ENCODE peak calls at places on chromosomes 2 and 18, in six cellular contexts. Z is spleen, B is Calu3, S is omental fat pad, U is PC-9, X is choroid plexus epithelial cell. R is an unnamed sample.

GRCh38 chr2:58521803-58522602 is 280.9 kb upstream of the FANCL start:
- DNase-seq in Z (no peak), B (no peak), S (no peak), U (no peak), X (no peak), R (no peak)

GRCh38 chr2:237714690-237715458 is 83.7 kb upstream of the RBM44 start:
- DNase-seq in Z (no peak), B (peak), S (no peak), U (no peak), X (peak), R (no peak)

GRCh38 chr2:235729182-235729929 is 235.5 kb downstream of the AGAP1 start:
- DNase-seq in Z (no peak), B (no peak), S (no peak), U (no peak), X (no peak), R (no peak)

GRCh38 chr18:61898576-61899205 is 5.9 kb upstream of the RNF152 start:
- DNase-seq in Z (no peak), B (peak), S (no peak), U (no peak), X (no peak), R (no peak)

GRCh38 chr18:22332590-22332989 is 85.1 kb downstream of the CTAGE1 start:
- DNase-seq in Z (no peak), B (no peak), S (no peak), U (no peak), X (peak), R (no peak)

GRCh38 chr2:41827354-41827971 is 220.4 kb upstream of the PKDCC start:
- DNase-seq in Z (no peak), B (peak), S (no peak), U (no peak), X (no peak), R (no peak)

GRCh38 chr2:30663321-30663720 is 143.9 kb downstream of the CAPN13 start:
- DNase-seq in Z (no peak), B (no peak), S (no peak), U (peak), X (no peak), R (no peak)

GRCh38 chr18:44855681-44856080 is 175.0 kb downstream of the SETBP1 start:
- DNase-seq in Z (no peak), B (no peak), S (no peak), U (no peak), X (no peak), R (no peak)

GRCh38 chr2:157990173-157990572 is 111.5 kb upstream of the UPP2 start:
- DNase-seq in Z (no peak), B (no peak), S (no peak), U (no peak), X (no peak), R (no peak)

GRCh38 chr2:54773838-54774237 is 50.4 kb downstream of the EML6 start:
- DNase-seq in Z (no peak), B (no peak), S (no peak), U (no peak), X (peak), R (no peak)

GRCh38 chr2:144578099-144578498 is 58.2 kb upstream of the ZEB2 start:
- DNase-seq in Z (no peak), B (no peak), S (no peak), U (no peak), X (no peak), R (no peak)

GRCh38 chr2:240595381-240596079 is 9.0 kb downstream of the CAPN10 start:
- DNase-seq in Z (peak), B (no peak), S (no peak), U (no peak), X (peak), R (peak)

GRCh38 chr2:67346718-67347407 is 50.3 kb upstream of the ETAA1 start:
- DNase-seq in Z (no peak), B (no peak), S (no peak), U (peak), X (peak), R (no peak)

GRCh38 chr18:73431620-73432019 is 563.8 kb upstream of the NETO1 start:
- DNase-seq in Z (no peak), B (no peak), S (no peak), U (no peak), X (no peak), R (no peak)

GRCh38 chr18:44950685-44951195 is 270.1 kb downstream of the SETBP1 start:
- DNase-seq in Z (no peak), B (no peak), S (no peak), U (no peak), X (no peak), R (no peak)

GRCh38 chr18:77733292-77733903 is 483.8 kb downstream of the GALR1 start:
- DNase-seq in Z (no peak), B (no peak), S (no peak), U (no peak), X (no peak), R (no peak)

GRCh38 chr2:27965841-27966240 is 75.3 kb downstream of the BABAM2 start:
- DNase-seq in Z (no peak), B (no peak), S (no peak), U (no peak), X (no peak), R (no peak)

GRCh38 chr2:203928849-203929248 is 7.7 kb upstream of the ICOS start:
- DNase-seq in Z (no peak), B (no peak), S (no peak), U (no peak), X (peak), R (no peak)

GRCh38 chr18:63606526-63606925 is 19.4 kb downstream of the SERPINB13 start:
- DNase-seq in Z (no peak), B (no peak), S (no peak), U (no peak), X (no peak), R (no peak)

GRCh38 chr18:916562-916961 is 11.9 kb downstream of the ADCYAP1 start:
- DNase-seq in Z (no peak), B (no peak), S (no peak), U (no peak), X (no peak), R (no peak)

GRCh38 chr2:176685908-176686307 is 416.7 kb downstream of the MTX2 start:
- DNase-seq in Z (no peak), B (no peak), S (no peak), U (no peak), X (no peak), R (no peak)

GRCh38 chr2:119823734-119824334 is 64.1 kb downstream of the PTPN4 start:
- DNase-seq in Z (no peak), B (peak), S (no peak), U (no peak), X (peak), R (no peak)

GRCh38 chr2:113370478-113371091 is 66.9 kb upstream of the ZNG1B start:
- DNase-seq in Z (no peak), B (peak), S (no peak), U (peak), X (peak), R (no peak)

GRCh38 chr18:37551846-37552245 is 13.8 kb downstream of the CELF4 start:
- DNase-seq in Z (no peak), B (no peak), S (no peak), U (no peak), X (no peak), R (no peak)

GRCh38 chr18:37554399-37554787 is 11.2 kb downstream of the CELF4 start:
- DNase-seq in Z (no peak), B (no peak), S (no peak), U (no peak), X (no peak), R (no peak)

GRCh38 chr18:37551249-37551648 is 14.3 kb downstream of the CELF4 start:
- DNase-seq in Z (peak), B (no peak), S (no peak), U (no peak), X (no peak), R (no peak)

GRCh38 chr18:37552296-37552695 is 13.3 kb downstream of the CELF4 start:
- DNase-seq in Z (peak), B (no peak), S (no peak), U (no peak), X (no peak), R (no peak)

DNA sequence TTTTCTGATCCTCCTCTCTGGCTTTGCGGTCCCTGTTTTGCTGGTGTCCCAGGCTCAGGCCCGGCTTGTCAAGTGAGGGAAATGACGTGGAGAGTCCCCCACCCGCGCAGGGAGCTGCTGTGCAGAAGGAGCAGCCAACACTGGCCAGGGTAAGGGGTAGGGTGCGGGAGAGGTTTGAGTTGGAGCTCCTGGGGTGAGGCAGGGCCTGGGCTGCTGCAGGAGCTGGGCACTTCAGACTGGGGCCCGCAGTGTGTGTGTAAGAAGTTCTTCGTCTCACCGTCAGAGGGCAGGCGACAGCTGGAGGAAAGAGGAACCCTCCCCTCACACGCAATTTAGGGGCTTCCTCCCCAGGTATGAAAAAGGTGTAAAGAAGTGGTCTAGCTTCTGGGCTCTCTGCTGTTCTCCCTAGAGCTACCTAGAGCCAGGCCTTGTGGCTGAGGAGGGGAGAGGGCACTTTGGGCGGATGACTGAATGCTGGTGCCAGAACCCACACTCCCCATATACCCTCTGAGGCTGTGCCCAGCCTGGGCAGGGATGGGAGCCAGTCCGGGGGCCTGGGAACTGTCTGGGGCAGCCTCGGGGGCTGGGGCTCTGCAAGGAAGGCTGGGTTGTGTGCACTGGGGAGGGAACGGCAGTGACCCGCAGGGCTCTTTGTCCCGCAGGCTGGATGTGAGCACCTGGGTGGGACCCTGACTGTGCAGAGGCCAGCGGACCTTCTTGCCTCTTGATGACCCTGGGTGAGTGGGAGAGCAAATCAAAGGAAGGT is 11.8 kb downstream of the CELF4 start:
- DNase-seq in Z (peak), B (no peak), S (no peak), U (no peak), X (no peak), R (no peak)
- TF ChIP-seq CTCF in Z (no peak), B (no peak), S (no peak), U (no peak), X (peak), R (no peak)

GRCh38 chr18:75172299-75173124 is 36.4 kb downstream of the PTGR3 start:
- DNase-seq in Z (no peak), B (no peak), S (no peak), U (no peak), X (no peak), R (no peak)

GRCh38 chr18:75173758-75174157 is 35.2 kb downstream of the PTGR3 start:
- DNase-seq in Z (no peak), B (no peak), S (no peak), U (no peak), X (no peak), R (no peak)

GRCh38 chr18:75170916-75171315 is 38.0 kb downstream of the PTGR3 start:
- DNase-seq in Z (no peak), B (no peak), S (no peak), U (no peak), X (no peak), R (no peak)

GRCh38 chr18:75170022-75170789 is 38.7 kb downstream of the PTGR3 start:
- DNase-seq in Z (no peak), B (no peak), S (no peak), U (no peak), X (no peak), R (no peak)

DNA sequence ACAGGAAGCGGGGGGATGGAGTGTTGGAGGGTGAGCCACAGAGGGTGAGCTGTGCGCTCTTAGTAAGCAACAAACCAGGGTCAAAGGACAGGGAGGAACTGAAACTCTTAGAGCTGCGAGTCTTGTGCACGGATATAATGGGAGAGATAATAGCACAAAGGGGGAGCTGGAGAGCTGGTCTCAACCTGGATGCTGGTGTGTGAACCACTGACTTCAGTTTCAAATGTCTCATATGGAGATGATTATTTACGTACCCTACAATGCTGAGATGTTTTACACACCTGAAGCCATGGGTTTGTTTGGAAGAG is 35.9 kb downstream of the PTGR3 start:
- DNase-seq in Z (no peak), B (no peak), S (no peak), U (no peak), X (peak), R (no peak)
- TF ChIP-seq CTCF in Z (peak), B (no peak), S (no peak), U (no peak), X (peak), R (no peak)

DNA sequence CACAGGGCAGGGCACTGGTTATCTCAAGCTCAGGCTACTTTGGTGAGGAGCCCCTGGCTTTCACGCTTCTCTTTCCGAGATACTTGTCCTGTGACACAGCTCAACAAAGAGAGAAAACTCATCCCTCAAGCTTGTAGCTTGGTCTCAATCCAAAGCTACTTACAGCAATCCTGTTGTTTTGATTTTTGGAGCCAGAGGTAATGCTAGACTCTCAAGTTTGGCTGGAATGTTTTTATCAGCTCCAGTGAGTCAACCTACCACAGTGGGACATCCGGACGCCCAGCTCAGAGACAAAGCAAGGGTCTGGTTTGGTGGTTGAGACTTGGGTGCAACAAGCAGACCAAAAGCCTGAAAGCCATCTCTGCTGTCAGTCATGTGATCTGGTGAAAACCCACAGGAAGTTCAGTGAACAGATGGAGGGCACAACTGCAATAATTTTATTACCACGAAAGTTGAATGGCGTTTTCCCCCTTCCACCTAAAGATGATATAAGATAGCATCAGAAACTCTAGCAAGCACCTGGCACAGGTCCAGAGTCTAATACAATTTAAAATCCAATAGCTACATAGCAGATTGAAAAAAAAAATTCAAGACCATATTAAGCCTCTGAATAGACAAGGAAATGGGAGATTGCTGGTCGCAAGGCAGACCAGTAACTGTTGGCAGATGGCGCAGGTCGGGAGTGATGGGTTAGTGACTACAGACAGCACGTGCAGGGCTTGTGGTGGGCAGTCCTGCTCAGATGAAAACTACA is 102.3 kb upstream of the SMAD7 start:
- DNase-seq in Z (no peak), B (no peak), S (no peak), U (peak), X (peak), R (no peak)
- TF ChIP-seq CTCF in Z (no peak), B (no peak), S (no peak), U (no peak), X (no peak), R (no peak)

GRCh38 chr2:71680925-71681324 is 227.6 kb downstream of the DYSF start:
- DNase-seq in Z (peak), B (no peak), S (no peak), U (no peak), X (no peak), R (no peak)

GRCh38 chr2:71682341-71682740 is 229.0 kb downstream of the DYSF start:
- DNase-seq in Z (peak), B (no peak), S (no peak), U (no peak), X (no peak), R (no peak)

GRCh38 chr2:71681626-71682025 is 228.3 kb downstream of the DYSF start:
- DNase-seq in Z (no peak), B (no peak), S (no peak), U (no peak), X (no peak), R (no peak)

GRCh38 chr2:71679481-71679880 is 226.1 kb downstream of the DYSF start:
- DNase-seq in Z (no peak), B (no peak), S (no peak), U (no peak), X (no peak), R (no peak)

GRCh38 chr2:71678874-71679273 is 225.5 kb downstream of the DYSF start:
- DNase-seq in Z (no peak), B (no peak), S (no peak), U (no peak), X (no peak), R (no peak)
- TF ChIP-seq CTCF in Z (no peak), B (no peak), S (no peak), U (no peak), X (no peak), R (no peak)

GRCh38 chr2:178761759-178762371 is 45.4 kb downstream of the TTN start:
- DNase-seq in Z (no peak), B (peak), S (no peak), U (peak), X (peak), R (no peak)
- TF ChIP-seq CTCF in Z (peak), B (peak), S (no peak), U (peak), X (peak), R (peak)